ENCODE peak calls at places on chromosome 22, in ten cellular contexts. O is GDM1; T is NCI-H748 treated with DMSO at 0.1 percent for 48 hours; J is C1 segment of cervical spinal cord; H is BJ; W is stimulated activated CD8-positive, alpha-beta memory T cell treated with anti-CD3 and anti-CD28 coated beads, Interleukin-4, amount 100 ng/mL, for 1 hour; L is activated CD4-positive, alpha-beta T cell treated with anti-CD3 and anti-CD28 coated beads, Interleukin-2, amount 50 U/mL, for 48 hours; Z is heart left ventricle; G is skeletal muscle cell; Y is HS-27A. C is an unnamed sample.

GRCh38 chr22:33380789-33381530 is 322.8 kb upstream of the SYN3 start:
- DNase-seq in J (no peak), G (peak), Z (no peak), T (no peak), L (no peak), O (no peak), W (no peak), H (peak), Y (no peak), C (peak)

GRCh38 chr22:19242699-19243098 is 48.8 kb downstream of the CLTCL1 start:
- DNase-seq in W (no peak), H (no peak), L (no peak), J (no peak), Y (no peak), O (no peak), G (no peak), T (no peak), Z (no peak), C (no peak)

GRCh38 chr22:40240160-40240559 is 62.4 kb downstream of the TNRC6B start:
- DNase-seq in L (no peak), H (no peak), G (no peak), Z (no peak), T (no peak), O (no peak), Y (no peak), J (no peak), W (no peak), C (no peak)

GRCh38 chr22:26367402-26368245 is 61.4 kb upstream of the ASPHD2 start:
- DNase-seq in O (no peak), Y (peak), J (no peak), L (peak), H (no peak), G (no peak), Z (peak), T (peak), W (no peak), C (no peak)

GRCh38 chr22:26718905-26719304 is 61.5 kb downstream of the MIAT start:
- DNase-seq in Z (no peak), G (peak), W (no peak), H (peak), Y (peak), L (no peak), O (no peak), T (no peak), J (no peak), C (peak)

GRCh38 chr22:38165929-38166593 is 15.6 kb downstream of the PLA2G6 start:
- DNase-seq in W (no peak), J (no peak), Y (no peak), L (no peak), Z (no peak), H (no peak), T (no peak), O (no peak), G (no peak), C (no peak)

GRCh38 chr22:44427506-44428470 is 70.2 kb downstream of the RTL6 start:
- DNase-seq in Y (no peak), G (no peak), H (no peak), Z (no peak), J (no peak), W (no peak), O (no peak), L (no peak), T (no peak), C (no peak)

GRCh38 chr22:40898850-40899357 is 37.0 kb upstream of the DNAJB7 start:
- DNase-seq in Y (no peak), H (peak), O (peak), Z (no peak), W (no peak), L (peak), G (peak), T (peak), J (no peak), C (no peak)

GRCh38 chr22:49632199-49633009 is 195.3 kb downstream of the BRD1 start:
- DNase-seq in T (peak), O (no peak), J (no peak), Y (no peak), H (peak), G (peak), L (no peak), W (no peak), Z (peak), C (no peak)

GRCh38 chr22:35539910-35540599 is 576 bp upstream of the RASD2 start:
- DNase-seq in T (no peak), Z (peak), J (no peak), G (no peak), Y (no peak), H (no peak), W (peak), L (peak), O (no peak), C (no peak)

GRCh38 chr22:25281675-25282345 is 62.4 kb downstream of the CRYBB2 start:
- DNase-seq in O (no peak), L (no peak), G (no peak), J (no peak), W (no peak), H (no peak), Y (no peak), Z (no peak), T (no peak), C (no peak)

GRCh38 chr22:35299217-35299716 is 427 bp upstream of the TOM1 start:
- DNase-seq in W (no peak), Y (no peak), L (no peak), Z (no peak), H (no peak), J (no peak), T (no peak), O (no peak), G (no peak), C (no peak)

GRCh38 chr22:50027639-50028537 is 15.3 kb upstream of the IL17REL start:
- DNase-seq in O (no peak), Y (no peak), J (no peak), H (peak), W (no peak), Z (no peak), L (peak), G (no peak), T (no peak), C (no peak)

GRCh38 chr22:17867160-17867785 is 93.0 kb upstream of the BID start:
- DNase-seq in G (no peak), O (no peak), T (no peak), H (no peak), W (no peak), Y (no peak), Z (peak), J (no peak), L (no peak), C (no peak)